ENCODE peak calls at places on chromosomes 2 and 18, in seven cellular contexts. N is tibial nerve, Y is Caco-2, S is brain microvascular endothelial cell, U is GM23248, O is SJSA1, M is GM12864. V is an unnamed sample.

GRCh38 chr2:21466528-21466927 is 342.8 kb downstream of the TDRD15 start:
- DNase-seq in N (no peak), Y (no peak), S (no peak), U (no peak), O (no peak), M (no peak), V (no peak)

GRCh38 chr2:9757430-9758287 is 85.6 kb upstream of the TAF1B start:
- DNase-seq in N (no peak), Y (no peak), S (no peak), U (peak), O (no peak), M (no peak), V (no peak)

GRCh38 chr2:144886847-144887246 is 366.9 kb upstream of the ZEB2 start:
- DNase-seq in N (no peak), Y (no peak), S (no peak), U (no peak), O (no peak), M (no peak), V (no peak)

GRCh38 chr2:20595439-20596192 is 55.3 kb downstream of the HS1BP3 start:
- DNase-seq in N (peak), Y (peak), S (peak), U (no peak), O (no peak), M (peak), V (no peak)

GRCh38 chr2:233098615-233099014 is 38.5 kb downstream of the INPP5D start:
- DNase-seq in N (no peak), Y (peak), S (no peak), U (peak), O (no peak), M (no peak), V (no peak)

GRCh38 chr2:59184281-59185020 is 943.3 kb upstream of the FANCL start:
- DNase-seq in N (no peak), Y (no peak), S (peak), U (peak), O (no peak), M (no peak), V (no peak)

GRCh38 chr2:203804070-203804469 is 63.5 kb upstream of the CTLA4 start:
- DNase-seq in N (no peak), Y (no peak), S (peak), U (peak), O (no peak), M (no peak), V (no peak)

GRCh38 chr2:39723946-39724827 is 54.9 kb downstream of the THUMPD2 start:
- DNase-seq in N (no peak), Y (no peak), S (no peak), U (peak), O (no peak), M (no peak), V (no peak)

GRCh38 chr18:34506198-34506597 is 203.9 kb upstream of the DTNA start:
- DNase-seq in N (no peak), Y (no peak), S (no peak), U (no peak), O (no peak), M (no peak), V (no peak)

GRCh38 chr2:20440001-20440560 is 6.8 kb upstream of the RHOB start:
- DNase-seq in N (peak), Y (no peak), S (no peak), U (no peak), O (peak), M (no peak), V (no peak)

GRCh38 chr2:101120124-101120996 is 30.8 kb downstream of the TBC1D8 start:
- DNase-seq in N (peak), Y (no peak), S (peak), U (peak), O (peak), M (no peak), V (no peak)

GRCh38 chr2:162317910-162318279 is 589 bp downstream of the IFIH1 start:
- DNase-seq in N (no peak), Y (peak), S (peak), U (peak), O (no peak), M (no peak), V (no peak)

GRCh38 chr2:150486539-150487484 is 655 bp downstream of the RND3 start:
- DNase-seq in N (peak), Y (peak), S (no peak), U (peak), O (no peak), M (no peak), V (no peak)

GRCh38 chr2:148303166-148303565 is 282.3 kb downstream of the MBD5 start:
- DNase-seq in N (no peak), Y (no peak), S (peak), U (no peak), O (no peak), M (no peak), V (peak)

GRCh38 chr2:240687741-240688562 is 3.7 kb upstream of the AQP12A start:
- DNase-seq in N (no peak), Y (no peak), S (no peak), U (no peak), O (no peak), M (no peak), V (no peak)

GRCh38 chr2:217014298-217015116 is 154.6 kb upstream of the TNP1 start:
- DNase-seq in N (no peak), Y (no peak), S (no peak), U (no peak), O (no peak), M (no peak), V (no peak)

GRCh38 chr2:222398446-222398885 is 25.9 kb upstream of the SGPP2 start:
- DNase-seq in N (no peak), Y (no peak), S (no peak), U (no peak), O (no peak), M (no peak), V (no peak)

GRCh38 chr2:230865766-230866703 is 1.3 kb downstream of the ITM2C start:
- DNase-seq in N (no peak), Y (no peak), S (no peak), U (peak), O (no peak), M (no peak), V (no peak)

GRCh38 chr2:105237045-105237765 is 4.3 kb upstream of the GPR45 start:
- DNase-seq in N (no peak), Y (no peak), S (no peak), U (peak), O (no peak), M (no peak), V (no peak)

GRCh38 chr2:190180313-190181065 is 118.0 kb upstream of the MSTN start:
- DNase-seq in N (peak), Y (peak), S (no peak), U (peak), O (no peak), M (peak), V (peak)

GRCh38 chr2:163231666-163232065 is 393.1 kb upstream of the KCNH7 start:
- DNase-seq in N (no peak), Y (no peak), S (no peak), U (no peak), O (no peak), M (no peak), V (no peak)

GRCh38 chr18:53509886-53510285 is 714.6 kb downstream of the MBD2 start:
- DNase-seq in N (no peak), Y (no peak), S (no peak), U (no peak), O (no peak), M (no peak), V (no peak)

GRCh38 chr2:226618875-226619605 is 180.6 kb downstream of the IRS1 start:
- DNase-seq in N (no peak), Y (peak), S (no peak), U (peak), O (no peak), M (no peak), V (no peak)

GRCh38 chr18:79983793-79984192 is 4.6 kb downstream of the TXNL4A start:
- DNase-seq in N (no peak), Y (no peak), S (no peak), U (no peak), O (no peak), M (no peak), V (no peak)

GRCh38 chr2:54579682-54580349 is 123.7 kb downstream of the SPTBN1 start:
- DNase-seq in N (no peak), Y (peak), S (no peak), U (no peak), O (no peak), M (no peak), V (no peak)

GRCh38 chr2:98839292-98839691 is 96.7 kb downstream of the CRACDL start:
- DNase-seq in N (no peak), Y (no peak), S (peak), U (peak), O (no peak), M (no peak), V (no peak)

GRCh38 chr2:11802782-11803191 is 56.4 kb downstream of the LPIN1 start:
- DNase-seq in N (no peak), Y (no peak), S (peak), U (peak), O (no peak), M (no peak), V (no peak)

GRCh38 chr18:47917923-47918610 is 12.4 kb downstream of the SMAD2 start:
- DNase-seq in N (no peak), Y (no peak), S (no peak), U (no peak), O (no peak), M (peak), V (no peak)
- H3K4me3 ChIP-seq in N (no peak), Y (no peak), S (no peak), U (no peak), O (no peak), M (no peak), V (no peak)

GRCh38 chr2:60549250-60550150 is 4.0 kb downstream of the BCL11A start:
- DNase-seq in N (no peak), Y (no peak), S (no peak), U (peak), O (no peak), M (no peak), V (peak)
- H3K4me3 ChIP-seq in N (peak), Y (peak), S (peak), U (peak), O (peak), M (peak), V (peak)

DNA sequence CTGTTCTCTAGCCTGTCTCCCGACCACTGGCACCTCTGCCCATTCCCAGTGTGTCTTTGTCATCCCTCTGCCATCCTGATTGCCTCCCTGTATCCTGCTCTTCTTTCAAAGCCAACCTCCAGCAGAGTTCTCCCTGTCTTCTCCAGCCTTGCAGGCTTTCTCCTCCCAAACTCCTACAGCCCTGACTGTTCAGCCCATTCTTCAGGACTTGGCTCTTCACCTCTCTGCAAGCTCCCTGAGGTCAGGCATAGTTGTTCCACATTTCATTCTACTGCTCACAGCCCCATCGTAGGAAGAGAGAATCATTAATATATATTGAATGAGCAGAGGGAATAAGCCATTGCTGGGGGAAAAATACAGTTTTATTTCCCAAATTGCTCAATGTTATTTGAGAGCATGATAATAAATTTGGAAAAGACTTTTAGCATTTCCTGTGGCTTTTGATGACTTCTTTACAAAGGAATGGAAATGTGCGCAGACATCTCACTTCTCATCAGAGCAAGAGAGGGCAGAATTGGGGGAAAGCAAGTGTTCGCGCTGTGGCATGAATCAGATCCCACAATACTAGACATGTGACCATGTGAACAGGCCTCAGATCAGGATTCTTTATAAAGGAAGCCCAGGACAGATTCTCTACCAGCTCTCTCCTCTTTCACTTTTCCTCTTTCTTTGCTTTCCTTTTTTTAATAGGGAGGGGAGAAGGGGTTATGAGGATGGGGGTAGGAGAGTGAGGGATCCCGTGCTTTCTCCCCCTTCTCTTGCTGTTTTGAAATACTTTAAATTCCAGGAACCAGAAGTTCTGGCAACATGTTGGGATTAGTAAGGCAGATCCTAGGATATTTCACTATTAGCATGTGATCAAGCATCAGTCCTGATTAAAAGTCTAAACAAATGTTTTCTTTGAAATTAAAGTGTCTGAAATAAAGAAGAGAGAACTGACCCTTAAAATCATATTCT is 37.5 kb downstream of the EPAS1 start:
- DNase-seq in N (no peak), Y (no peak), S (peak), U (peak), O (peak), M (no peak), V (no peak)
- H3K4me3 ChIP-seq in N (peak), Y (peak), S (no peak), U (peak), O (peak), M (no peak), V (no peak)

GRCh38 chr2:136130511-136130910 is 12.6 kb upstream of the CXCR4 start:
- DNase-seq in N (no peak), Y (no peak), S (no peak), U (no peak), O (no peak), M (no peak), V (no peak)
- H3K4me3 ChIP-seq in N (no peak), Y (no peak), S (no peak), U (no peak), O (no peak), M (no peak), V (no peak)

GRCh38 chr2:56318147-56318546 is 134.4 kb downstream of the CCDC85A start:
- DNase-seq in N (no peak), Y (no peak), S (no peak), U (no peak), O (no peak), M (no peak), V (no peak)
- H3K4me3 ChIP-seq in N (no peak), Y (no peak), S (no peak), U (no peak), O (no peak), M (no peak), V (no peak)

V was measured in HAP-1.